ENCODE peak calls at places on chromosome 1, in ten cellular contexts. One of them, this sample, is unnamed.

GRCh38 chr1:178055779-178056471 is 38.0 kb upstream of the RASAL2 start:
- DNase-seq in Karpas-422: peak
- DNase-seq in activated gamma-delta T cell treated with Interleukin-2 at 50 U/mL for 16 hours: no peak
- DNase-seq in midbrain: no peak
- DNase-seq in NCI-H1436 treated with DMSO at 0.1 percent for 48 hours: no peak
- DNase-seq in NCI-H1694: no peak
- DNase-seq in pulmonary artery endothelial cell: no peak
- DNase-seq in fibroblast of mammary gland: peak
- DNase-seq in NAMALWA: peak
- DNase-seq in hepatocyte: peak
- DNase-seq in this sample: peak

GRCh38 chr1:161139765-161140164 is 7.3 kb upstream of the DEDD start:
- DNase-seq in hepatocyte: peak
- DNase-seq in activated gamma-delta T cell treated with Interleukin-2 at 50 U/mL for 16 hours: peak
- DNase-seq in Karpas-422: peak
- DNase-seq in NCI-H1436 treated with DMSO at 0.1 percent for 48 hours: no peak
- DNase-seq in pulmonary artery endothelial cell: no peak
- DNase-seq in NCI-H1694: peak
- DNase-seq in NAMALWA: peak
- DNase-seq in fibroblast of mammary gland: peak
- DNase-seq in midbrain: peak
- DNase-seq in this sample: peak

GRCh38 chr1:50667710-50668356 is 244.6 kb upstream of the DMRTA2 start:
- DNase-seq in midbrain: peak
- DNase-seq in hepatocyte: no peak
- DNase-seq in NCI-H1694: no peak
- DNase-seq in pulmonary artery endothelial cell: no peak
- DNase-seq in NAMALWA: no peak
- DNase-seq in NCI-H1436 treated with DMSO at 0.1 percent for 48 hours: no peak
- DNase-seq in fibroblast of mammary gland: peak
- DNase-seq in activated gamma-delta T cell treated with Interleukin-2 at 50 U/mL for 16 hours: no peak
- DNase-seq in Karpas-422: no peak
- DNase-seq in this sample: no peak

GRCh38 chr1:54124472-54124871 is 28.3 kb downstream of the CDCP2 start:
- DNase-seq in NAMALWA: no peak
- DNase-seq in Karpas-422: no peak
- DNase-seq in NCI-H1436 treated with DMSO at 0.1 percent for 48 hours: no peak
- DNase-seq in fibroblast of mammary gland: no peak
- DNase-seq in activated gamma-delta T cell treated with Interleukin-2 at 50 U/mL for 16 hours: no peak
- DNase-seq in NCI-H1694: no peak
- DNase-seq in hepatocyte: peak
- DNase-seq in pulmonary artery endothelial cell: no peak
- DNase-seq in midbrain: no peak
- DNase-seq in this sample: no peak

GRCh38 chr1:53371851-53372250 is 44.0 kb upstream of the LRP8 start:
- DNase-seq in midbrain: no peak
- DNase-seq in NCI-H1436 treated with DMSO at 0.1 percent for 48 hours: no peak
- DNase-seq in fibroblast of mammary gland: no peak
- DNase-seq in hepatocyte: no peak
- DNase-seq in NAMALWA: no peak
- DNase-seq in Karpas-422: no peak
- DNase-seq in activated gamma-delta T cell treated with Interleukin-2 at 50 U/mL for 16 hours: no peak
- DNase-seq in pulmonary artery endothelial cell: no peak
- DNase-seq in NCI-H1694: no peak
- DNase-seq in this sample: no peak

GRCh38 chr1:56063461-56063860 is 515.9 kb downstream of the PLPP3 start:
- DNase-seq in activated gamma-delta T cell treated with Interleukin-2 at 50 U/mL for 16 hours: no peak
- DNase-seq in hepatocyte: no peak
- DNase-seq in pulmonary artery endothelial cell: no peak
- DNase-seq in NAMALWA: no peak
- DNase-seq in NCI-H1436 treated with DMSO at 0.1 percent for 48 hours: no peak
- DNase-seq in midbrain: peak
- DNase-seq in fibroblast of mammary gland: no peak
- DNase-seq in NCI-H1694: no peak
- DNase-seq in Karpas-422: no peak
- DNase-seq in this sample: no peak

GRCh38 chr1:42392255-42392654 is 11.7 kb downstream of the RIMKLA start:
- DNase-seq in midbrain: no peak
- DNase-seq in hepatocyte: no peak
- DNase-seq in activated gamma-delta T cell treated with Interleukin-2 at 50 U/mL for 16 hours: no peak
- DNase-seq in NCI-H1694: no peak
- DNase-seq in NCI-H1436 treated with DMSO at 0.1 percent for 48 hours: no peak
- DNase-seq in NAMALWA: no peak
- DNase-seq in pulmonary artery endothelial cell: no peak
- DNase-seq in fibroblast of mammary gland: no peak
- DNase-seq in Karpas-422: no peak
- DNase-seq in this sample: no peak

GRCh38 chr1:2229921-2230700 is 2.0 kb downstream of the SKI start:
- DNase-seq in fibroblast of mammary gland: peak
- DNase-seq in Karpas-422: no peak
- DNase-seq in midbrain: peak
- DNase-seq in NCI-H1694: no peak
- DNase-seq in NAMALWA: no peak
- DNase-seq in pulmonary artery endothelial cell: no peak
- DNase-seq in hepatocyte: peak
- DNase-seq in activated gamma-delta T cell treated with Interleukin-2 at 50 U/mL for 16 hours: no peak
- DNase-seq in NCI-H1436 treated with DMSO at 0.1 percent for 48 hours: no peak
- DNase-seq in this sample: no peak

GRCh38 chr1:244460195-244460594 is 878 bp upstream of the CATSPERE start:
- DNase-seq in activated gamma-delta T cell treated with Interleukin-2 at 50 U/mL for 16 hours: no peak
- DNase-seq in pulmonary artery endothelial cell: no peak
- DNase-seq in NAMALWA: peak
- DNase-seq in midbrain: no peak
- DNase-seq in Karpas-422: peak
- DNase-seq in NCI-H1694: no peak
- DNase-seq in NCI-H1436 treated with DMSO at 0.1 percent for 48 hours: no peak
- DNase-seq in fibroblast of mammary gland: peak
- DNase-seq in hepatocyte: no peak
- DNase-seq in this sample: no peak

GRCh38 chr1:248862695-248863010 is 3.8 kb upstream of the ZNF692 start:
- DNase-seq in Karpas-422: peak
- DNase-seq in activated gamma-delta T cell treated with Interleukin-2 at 50 U/mL for 16 hours: no peak
- DNase-seq in pulmonary artery endothelial cell: no peak
- DNase-seq in midbrain: no peak
- DNase-seq in fibroblast of mammary gland: no peak
- DNase-seq in NCI-H1436 treated with DMSO at 0.1 percent for 48 hours: no peak
- DNase-seq in NAMALWA: no peak
- DNase-seq in hepatocyte: no peak
- DNase-seq in NCI-H1694: no peak
- DNase-seq in this sample: peak

GRCh38 chr1:3313579-3313955 is 140.9 kb upstream of the ARHGEF16 start:
- DNase-seq in NAMALWA: no peak
- DNase-seq in NCI-H1436 treated with DMSO at 0.1 percent for 48 hours: no peak
- DNase-seq in NCI-H1694: no peak
- DNase-seq in activated gamma-delta T cell treated with Interleukin-2 at 50 U/mL for 16 hours: no peak
- DNase-seq in pulmonary artery endothelial cell: peak
- DNase-seq in midbrain: peak
- DNase-seq in fibroblast of mammary gland: peak
- DNase-seq in hepatocyte: peak
- DNase-seq in Karpas-422: no peak
- DNase-seq in this sample: no peak

GRCh38 chr1:235943581-235944114 is 76.9 kb upstream of the LYST start:
- DNase-seq in midbrain: no peak
- DNase-seq in Karpas-422: no peak
- DNase-seq in NCI-H1694: no peak
- DNase-seq in NCI-H1436 treated with DMSO at 0.1 percent for 48 hours: no peak
- DNase-seq in NAMALWA: no peak
- DNase-seq in hepatocyte: no peak
- DNase-seq in fibroblast of mammary gland: peak
- DNase-seq in activated gamma-delta T cell treated with Interleukin-2 at 50 U/mL for 16 hours: no peak
- DNase-seq in pulmonary artery endothelial cell: no peak
- DNase-seq in this sample: no peak

GRCh38 chr1:151364996-151365395 is 7.5 kb downstream of the SELENBP1 start:
- DNase-seq in activated gamma-delta T cell treated with Interleukin-2 at 50 U/mL for 16 hours: no peak
- DNase-seq in pulmonary artery endothelial cell: no peak
- DNase-seq in hepatocyte: no peak
- DNase-seq in fibroblast of mammary gland: no peak
- DNase-seq in NAMALWA: no peak
- DNase-seq in midbrain: no peak
- DNase-seq in NCI-H1436 treated with DMSO at 0.1 percent for 48 hours: no peak
- DNase-seq in Karpas-422: no peak
- DNase-seq in NCI-H1694: no peak
- DNase-seq in this sample: no peak

GRCh38 chr1:228646717-228647522 is 88.4 kb upstream of the RHOU start:
- DNase-seq in fibroblast of mammary gland: peak
- DNase-seq in NAMALWA: peak
- DNase-seq in hepatocyte: peak
- DNase-seq in midbrain: no peak
- DNase-seq in Karpas-422: peak
- DNase-seq in NCI-H1694: peak
- DNase-seq in pulmonary artery endothelial cell: no peak
- DNase-seq in activated gamma-delta T cell treated with Interleukin-2 at 50 U/mL for 16 hours: no peak
- DNase-seq in NCI-H1436 treated with DMSO at 0.1 percent for 48 hours: no peak
- DNase-seq in this sample: peak

GRCh38 chr1:228408869-228409805 is 2.5 kb upstream of the TRIM11 start:
- DNase-seq in hepatocyte: no peak
- DNase-seq in midbrain: no peak
- DNase-seq in Karpas-422: no peak
- DNase-seq in NCI-H1694: no peak
- DNase-seq in activated gamma-delta T cell treated with Interleukin-2 at 50 U/mL for 16 hours: no peak
- DNase-seq in NCI-H1436 treated with DMSO at 0.1 percent for 48 hours: no peak
- DNase-seq in fibroblast of mammary gland: no peak
- DNase-seq in NAMALWA: no peak
- DNase-seq in pulmonary artery endothelial cell: no peak
- DNase-seq in this sample: no peak

GRCh38 chr1:186442651-186443114 is 18.2 kb downstream of the PDC start:
- DNase-seq in NCI-H1694: no peak
- DNase-seq in midbrain: no peak
- DNase-seq in activated gamma-delta T cell treated with Interleukin-2 at 50 U/mL for 16 hours: no peak
- DNase-seq in fibroblast of mammary gland: peak
- DNase-seq in hepatocyte: no peak
- DNase-seq in NAMALWA: no peak
- DNase-seq in Karpas-422: no peak
- DNase-seq in NCI-H1436 treated with DMSO at 0.1 percent for 48 hours: no peak
- DNase-seq in pulmonary artery endothelial cell: peak
- DNase-seq in this sample: no peak

This sample was measured in OCI-LY7.